ENCODE peak calls at places on chromosomes 4 and X, in eight cellular contexts. Q is tibial nerve, X is psoas muscle, L is mesendoderm, T is GM23248, E is left ventricle myocardium inferior, V is stomach, S is SJSA1. F is an unnamed sample.

GRCh38 chr4:138111462-138112000 is 130.6 kb downstream of the SLC7A11 start:
- DNase-seq in Q (no peak), X (no peak), L (peak; percentile 91), T (peak; percentile 70), E (no peak), V (no peak), S (peak; percentile 95), F (peak; percentile 41)

GRCh38 chrX:123121241-123121640 is 62.8 kb upstream of the GRIA3 start:
- DNase-seq in Q (no peak), X (no peak), L (no peak), T (peak; percentile 67), E (no peak), V (no peak), S (no peak), F (no peak)

GRCh38 chr4:169925678-169926077 is 100.5 kb downstream of the MFAP3L start:
- DNase-seq in Q (no peak), X (no peak), L (no peak), T (peak; percentile 13), E (no peak), V (no peak), S (no peak), F (no peak)

GRCh38 chr4:17511041-17511949 is 595 bp downstream of the QDPR start:
- DNase-seq in Q (peak; percentile 19), X (peak; percentile 65), L (peak; percentile 55), T (peak; percentile 78), E (peak; percentile 56), V (peak; percentile 64), S (peak; percentile 42), F (no peak)

GRCh38 chr4:155703486-155704227 is 37.0 kb downstream of the GUCY1A1 start:
- DNase-seq in Q (no peak), X (no peak), L (no peak), T (peak; percentile 38), E (no peak), V (no peak), S (no peak), F (no peak)

GRCh38 chr4:17166954-17167353 is 268.5 kb upstream of the LDB2 start:
- DNase-seq in Q (no peak), X (no peak), L (no peak), T (peak; percentile 57), E (peak; percentile 25), V (no peak), S (no peak), F (no peak)

GRCh38 chrX:80423000-80423399 is 2.8 kb downstream of the TENT5D start:
- DNase-seq in Q (no peak), X (no peak), L (no peak), T (no peak), E (no peak), V (no peak), S (no peak), F (no peak)

GRCh38 chr4:121077496-121077895 is 5.2 kb upstream of the NDNF start:
- DNase-seq in Q (no peak), X (no peak), L (peak; percentile 6), T (no peak), E (no peak), V (no peak), S (no peak), F (no peak)

GRCh38 chrX:119762718-119763117 is 4.3 kb downstream of the SOWAHD start:
- DNase-seq in Q (no peak), X (no peak), L (peak; percentile 31), T (peak; percentile 34), E (no peak), V (no peak), S (peak; percentile 53), F (no peak)

GRCh38 chr4:3364199-3364598 is 71.4 kb downstream of the RGS12 start:
- DNase-seq in Q (no peak), X (no peak), L (no peak), T (no peak), E (no peak), V (no peak), S (no peak), F (no peak)

GRCh38 chr4:118314221-118314620 is 38.6 kb downstream of the PRSS12 start:
- DNase-seq in Q (no peak), X (no peak), L (no peak), T (no peak), E (no peak), V (no peak), S (no peak), F (no peak)
- H3K36me3 ChIP-seq in Q (no peaks in the 10 kb centered on the region), X (no peaks in the 10 kb centered on the region), L (no peaks in the 10 kb centered on the region), T (no peaks in the 10 kb centered on the region), E (no peaks in the 10 kb centered on the region), V (no peaks in the 10 kb centered on the region), S (no peaks in the 10 kb centered on the region), F (peaks cover 14% of the 10 kb centered on the region)

DNA sequence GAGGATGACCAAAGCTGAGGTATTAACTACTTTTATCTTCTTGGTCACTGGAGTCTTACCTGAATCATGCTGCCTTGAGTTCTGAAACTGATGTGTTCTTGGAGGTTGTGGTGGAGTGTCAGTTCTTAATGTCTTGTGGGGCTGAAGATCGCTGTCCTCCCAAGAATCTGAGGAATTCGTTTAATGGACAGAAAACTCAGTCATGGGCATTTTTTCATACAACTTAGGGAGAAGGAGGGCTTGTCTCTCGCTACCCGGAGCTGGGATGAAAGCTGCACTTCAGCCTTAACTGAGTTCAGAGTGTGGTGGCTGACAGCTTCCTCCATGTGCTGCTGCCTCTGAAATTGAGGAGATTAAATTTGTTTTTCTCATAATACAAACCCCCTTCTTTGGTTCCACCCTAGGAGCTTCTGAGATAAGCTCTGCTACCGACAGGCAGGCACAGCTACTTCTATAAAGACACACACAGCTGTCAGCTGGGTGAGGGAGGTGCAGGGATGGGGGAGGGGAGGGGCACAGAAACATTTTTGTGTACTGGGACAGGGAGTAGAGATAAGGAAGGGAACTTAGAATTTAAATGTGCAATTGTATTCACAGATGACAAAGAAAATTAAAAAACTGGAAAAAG is 30.8 kb downstream of the RBBP7 start:
- DNase-seq in Q (no peak), X (no peak), L (peak; percentile 14), T (no peak), E (no peak), V (no peak), S (no peak), F (no peak)
- H3K4me3 ChIP-seq in Q (no peak overlapping the region), X (no peak overlapping the region), L (no peak overlapping the region), T (no peak overlapping the region), E (no peak overlapping the region), V (no peak overlapping the region), S (no peak overlapping the region), F (no peak overlapping the region)

GRCh38 chr4:14669418-14669817 is 332.9 kb upstream of the CPEB2 start:
- DNase-seq in Q (no peak), X (no peak), L (no peak), T (no peak), E (no peak), V (no peak), S (no peak), F (no peak)
- H3K36me3 ChIP-seq in Q (no peaks in the 10 kb centered on the region), X (no peaks in the 10 kb centered on the region), L (no peaks in the 10 kb centered on the region), T (no peaks in the 10 kb centered on the region), E (no peaks in the 10 kb centered on the region), V (no peaks in the 10 kb centered on the region), S (no peaks in the 10 kb centered on the region), F (no peaks in the 10 kb centered on the region)

GRCh38 chr4:183798921-183799307 is 106.2 kb upstream of the STOX2 start:
- DNase-seq in Q (no peak), X (no peak), L (peak; percentile 46), T (no peak), E (no peak), V (no peak), S (no peak), F (peak; percentile 3)
- H3K4me3 ChIP-seq in Q (peak overlapping the region; percentile 48), X (peak overlapping the region; percentile 70), L (no peak overlapping the region), T (no peak overlapping the region), E (peak overlapping the region; percentile 82), V (peak overlapping the region; percentile 68), S (no peak overlapping the region), F (peak overlapping the region; percentile 40)

DNA sequence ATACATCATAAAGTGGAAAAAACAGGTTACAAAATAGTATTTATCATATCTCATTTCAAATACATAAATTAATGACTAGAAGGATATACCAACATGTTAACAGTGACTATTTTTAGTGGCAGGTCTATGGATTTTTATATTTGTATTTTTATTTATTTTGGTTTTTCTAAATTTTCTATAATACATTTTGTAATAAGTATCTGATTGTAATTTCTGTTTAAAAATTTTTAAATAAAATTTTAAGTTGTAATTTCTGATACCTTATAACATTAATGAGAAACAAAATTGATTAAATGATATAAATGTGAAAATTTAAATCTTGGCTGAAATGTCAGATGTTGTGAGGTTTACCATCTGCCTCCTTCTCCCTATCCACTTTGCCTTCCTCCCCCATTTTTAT is 2.5 kb downstream of the NONO start:
- DNase-seq in Q (no peak), X (no peak), L (no peak), T (no peak), E (no peak), V (no peak), S (no peak), F (no peak)
- H3K36me3 ChIP-seq in Q (peaks cover 4% of the 10 kb centered on the region), X (no peaks in the 10 kb centered on the region), L (no peaks in the 10 kb centered on the region), T (peaks cover 14% of the 10 kb centered on the region), E (peaks cover 6% of the 10 kb centered on the region), V (peaks cover 5% of the 10 kb centered on the region), S (peaks cover 57% of the 10 kb centered on the region), F (peaks cover 68% of the 10 kb centered on the region)

GRCh38 chrX:65690057-65690855 is 22.8 kb downstream of the MSN start:
- DNase-seq in Q (no peak), X (no peak), L (no peak), T (peak; percentile 89), E (no peak), V (no peak), S (peak; percentile 44), F (no peak)
- H3K4me3 ChIP-seq in Q (no peak overlapping the region), X (no peak overlapping the region), L (no peak overlapping the region), T (peak overlapping the region; percentile 21), E (no peak overlapping the region), V (no peak overlapping the region), S (no peak overlapping the region), F (no peak overlapping the region)

DNA sequence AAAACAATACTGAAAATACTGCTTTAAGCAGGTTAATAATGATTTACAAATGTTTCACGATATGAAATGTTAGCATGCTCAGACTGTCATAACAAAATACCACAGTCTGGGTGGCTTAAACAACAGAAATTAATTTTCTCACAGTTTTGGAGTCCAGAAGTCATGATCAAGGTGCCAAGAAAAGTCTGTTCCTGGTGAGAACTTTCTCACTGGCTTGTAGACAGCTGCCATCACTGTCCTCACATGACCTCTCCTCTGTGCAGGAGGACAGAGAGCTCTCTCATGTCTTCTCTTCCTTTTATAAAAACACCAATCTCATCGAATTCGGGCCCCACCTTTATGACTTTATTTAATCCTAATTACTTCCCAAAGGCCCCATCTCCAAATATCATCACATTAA is 426.7 kb downstream of the KLHL13 start:
- DNase-seq in Q (no peak), X (no peak), L (no peak), T (no peak), E (no peak), V (no peak), S (no peak), F (no peak)
- H3K36me3 ChIP-seq in Q (no peaks in the 10 kb centered on the region), X (no peaks in the 10 kb centered on the region), L (no peaks in the 10 kb centered on the region), T (no peaks in the 10 kb centered on the region), E (no peaks in the 10 kb centered on the region), V (no peaks in the 10 kb centered on the region), S (no peaks in the 10 kb centered on the region), F (no peaks in the 10 kb centered on the region)